ENCODE peak calls at places on chromosome 12, in six cellular contexts. W, O, L, T, Z and E are unnamed samples.

GRCh38 chr12:104457746-104458644 is 1.2 kb downstream of the CHST11 start:
- DNase-seq in W (peak), O (peak), L (no peak), T (peak), Z (peak), E (peak)

GRCh38 chr12:75345531-75345930 is 11.1 kb downstream of the GLIPR1L1 start:
- DNase-seq in W (no peak), O (no peak), L (no peak), T (no peak), Z (no peak), E (no peak)

GRCh38 chr12:47990351-47991105 is 13.7 kb downstream of the COL2A1 start:
- DNase-seq in W (no peak), O (peak), L (no peak), T (no peak), Z (no peak), E (no peak)

GRCh38 chr12:92558806-92559205 is 144.0 kb upstream of the PLEKHG7 start:
- DNase-seq in W (no peak), O (peak), L (peak), T (no peak), Z (no peak), E (no peak)

GRCh38 chr12:125755512-125755911 is 690.3 kb downstream of the AACS start:
- DNase-seq in W (no peak), O (no peak), L (no peak), T (no peak), Z (no peak), E (no peak)

GRCh38 chr12:15731940-15732339 is 57.2 kb downstream of the EPS8 start:
- DNase-seq in W (no peak), O (no peak), L (no peak), T (no peak), Z (no peak), E (no peak)

GRCh38 chr12:94186461-94187237 is 38.3 kb downstream of the PLXNC1 start:
- DNase-seq in W (peak), O (peak), L (peak), T (peak), Z (peak), E (peak)

GRCh38 chr12:100391856-100392255 is 35.0 kb downstream of the SLC17A8 start:
- DNase-seq in W (no peak), O (no peak), L (no peak), T (no peak), Z (no peak), E (no peak)

GRCh38 chr12:10031771-10032175 is 1.3 kb downstream of the CLEC9A start:
- DNase-seq in W (peak), O (peak), L (peak), T (no peak), Z (no peak), E (no peak)

GRCh38 chr12:3107954-3108353 is 30.8 kb downstream of the TSPAN9 start:
- DNase-seq in W (no peak), O (peak), L (no peak), T (no peak), Z (no peak), E (no peak)

GRCh38 chr12:80041691-80042090 is 57.6 kb upstream of the OTOGL start:
- DNase-seq in W (no peak), O (peak), L (no peak), T (no peak), Z (no peak), E (no peak)

GRCh38 chr12:62827042-62827441 is 107.9 kb downstream of the PPM1H start:
- DNase-seq in W (no peak), O (no peak), L (no peak), T (no peak), Z (no peak), E (no peak)
- TF ChIP-seq CTCF in W (peak), O (no peak), L (peak), T (no peak), Z (peak), E (no peak)

DNA sequence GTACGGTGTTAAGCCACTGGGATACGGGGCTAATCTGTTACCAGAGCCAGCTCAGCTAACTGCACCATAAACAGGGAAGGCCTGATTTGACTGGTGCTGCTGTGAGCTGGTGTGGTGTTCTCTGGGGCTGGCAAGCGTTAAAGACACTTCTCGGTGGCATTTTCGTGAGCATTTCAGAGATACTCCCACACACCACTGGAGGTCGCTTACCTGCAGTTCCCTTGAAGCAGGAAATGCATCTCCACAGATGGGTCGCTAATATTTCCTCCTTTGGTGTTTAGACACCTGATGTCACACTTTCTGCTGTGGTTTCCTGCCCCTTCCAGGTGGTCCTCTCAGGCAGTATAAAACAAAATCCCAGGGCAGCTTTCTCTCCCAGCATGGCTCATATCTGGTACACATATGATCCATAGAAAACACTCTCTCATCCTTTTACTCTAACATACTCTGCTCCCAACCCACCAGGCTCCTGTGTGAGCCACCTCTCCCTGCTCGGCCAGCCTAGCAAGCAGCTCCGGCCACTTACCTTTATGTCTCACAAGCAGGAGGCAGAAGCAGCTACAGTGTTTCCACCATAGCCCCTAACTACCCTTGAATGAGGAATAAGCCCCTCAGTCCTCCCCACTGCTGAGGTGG is 129.9 kb upstream of the GRIN2B start:
- DNase-seq in W (peak), O (no peak), L (no peak), T (peak), Z (peak), E (no peak)
- TF ChIP-seq CTCF in W (peak), O (no peak), L (no peak), T (peak), Z (peak), E (no peak)

GRCh38 chr12:84191779-84192178 is 720.8 kb downstream of the SLC6A15 start:
- DNase-seq in W (no peak), O (no peak), L (no peak), T (no peak), Z (no peak), E (no peak)
- TF ChIP-seq CTCF in W (no peak), O (no peak), L (no peak), T (no peak), Z (no peak), E (no peak)

GRCh38 chr12:113316155-113316554 is 18.8 kb downstream of the SLC8B1 start:
- DNase-seq in W (no peak), O (no peak), L (no peak), T (no peak), Z (no peak), E (no peak)
- TF ChIP-seq CTCF in W (peak), O (no peak), L (peak), T (no peak), Z (no peak), E (no peak)

GRCh38 chr12:39587247-39587646 is 32.4 kb downstream of the ABCD2 start:
- DNase-seq in W (no peak), O (no peak), L (peak), T (no peak), Z (no peak), E (no peak)
- TF ChIP-seq CTCF in W (peak), O (peak), L (peak), T (no peak), Z (no peak), E (no peak)

DNA sequence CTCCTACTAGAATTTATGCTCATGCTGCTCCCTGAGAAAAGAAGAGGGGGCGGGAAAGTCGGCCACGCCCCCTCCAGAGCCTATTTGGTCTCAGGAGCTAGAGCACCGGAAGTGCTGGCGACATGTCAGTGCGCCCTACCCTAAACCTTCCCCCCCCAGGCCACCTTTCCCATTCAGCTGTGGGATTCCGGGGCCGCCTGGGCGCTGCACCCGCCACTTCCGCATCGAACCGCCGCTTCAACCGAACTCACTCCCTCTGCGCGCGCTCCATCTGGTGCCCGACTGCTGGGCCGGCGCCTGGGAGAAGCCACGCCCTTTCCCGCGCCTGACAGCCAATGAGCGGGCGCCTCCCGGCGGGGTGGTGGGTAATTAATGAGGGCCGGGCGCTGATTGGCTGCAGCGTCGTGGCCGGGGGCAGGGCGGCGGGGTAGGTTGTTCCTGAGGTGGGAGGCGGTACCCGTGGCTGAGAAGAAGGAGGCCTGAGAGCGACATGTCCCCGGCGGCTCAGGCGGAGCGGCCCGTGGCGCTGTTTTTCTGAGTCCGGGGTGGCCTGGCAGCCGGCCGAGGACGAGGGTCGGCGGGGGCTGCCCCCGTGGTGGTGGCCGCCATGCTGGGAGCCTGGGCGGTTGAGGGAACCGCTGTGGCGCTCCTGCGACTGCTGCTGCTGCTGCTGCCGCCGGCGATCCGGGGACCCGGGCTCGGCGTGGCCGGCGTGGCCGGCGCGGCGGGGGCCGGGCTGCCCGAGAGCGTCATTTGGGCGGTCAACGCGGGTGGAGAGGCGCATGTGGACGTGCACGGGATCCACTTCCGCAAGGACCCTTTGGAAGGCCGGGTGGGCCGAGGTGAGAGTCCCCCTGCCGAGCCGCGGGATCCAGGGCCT is at the start of gene MLEC:
- DNase-seq in W (peak), O (peak), L (peak), T (peak), Z (peak), E (peak)
- TF ChIP-seq CTCF in W (peak), O (no peak), L (peak), T (no peak), Z (peak), E (peak)

GRCh38 chr12:65609359-65609771 is 214.9 kb upstream of the HMGA2 start:
- DNase-seq in W (no peak), O (peak), L (peak), T (no peak), Z (no peak), E (no peak)
- TF ChIP-seq CTCF in W (peak), O (no peak), L (peak), T (no peak), Z (no peak), E (no peak)